ENCODE peak calls at places on chromosomes 16 and 17, in ten cellular contexts. S is bronchial epithelial cell, Y is cardiac fibroblast, D is AG09319, I is brain microvascular endothelial cell, A is left ventricle myocardium inferior, B is GM06990, L is colonic mucosa, J is foreskin keratinocyte, Q is heart left ventricle. C is an unnamed sample.

GRCh38 chr17:81025065-81025751 is 9.7 kb upstream of the BAIAP2 start:
- DNase-seq in Y (no peak), D (no peak), B (no peak), J (no peak), A (no peak), S (no peak), I (no peak), L (no peak), Q (no peak), C (no peak)

GRCh38 chr17:13601776-13602551 is at the start of gene HS3ST3A1:
- DNase-seq in S (peak; percentile 10), Q (peak; percentile 44), B (no peak), A (peak; percentile 33), D (peak; percentile 82), J (no peak), L (peak; percentile 30), Y (peak; percentile 79), I (peak; percentile 66), C (no peak)

GRCh38 chr17:57259817-57260216 is 3.5 kb downstream of the MSI2 start:
- DNase-seq in B (no peak), D (no peak), I (no peak), J (no peak), S (no peak), Y (no peak), A (no peak), Q (no peak), L (no peak), C (no peak)

GRCh38 chr17:66357037-66357436 is 54.6 kb downstream of the PRKCA start:
- DNase-seq in I (no peak), A (no peak), J (no peak), D (no peak), B (no peak), S (no peak), L (no peak), Q (no peak), Y (peak; percentile 40), C (no peak)

GRCh38 chr17:27565874-27566672 is 64.9 kb upstream of the LGALS9 start:
- DNase-seq in J (no peak), S (peak; percentile 12), Q (no peak), B (no peak), Y (peak; percentile 32), I (peak; percentile 82), A (no peak), L (no peak), D (no peak), C (no peak)

GRCh38 chr16:53865492-53865863 is 161.5 kb downstream of the FTO start:
- DNase-seq in D (no peak), A (no peak), S (peak; percentile 89), Y (peak; percentile 91), L (no peak), J (peak; percentile 74), I (peak; percentile 34), Q (no peak), B (no peak), C (no peak)

GRCh38 chr17:2939714-2940351 is 123.6 kb downstream of the OR1D5 start:
- DNase-seq in D (no peak), Y (no peak), A (peak; percentile 35), Q (no peak), J (no peak), I (no peak), B (no peak), S (no peak), L (peak; percentile 67), C (no peak)

GRCh38 chr17:39962642-39963220 is at the start of gene GSDMA:
- DNase-seq in B (no peak), L (no peak), Q (no peak), D (no peak), Y (no peak), A (no peak), J (no peak), I (no peak), S (no peak), C (no peak)

GRCh38 chr16:11327277-11328171 is 17.7 kb upstream of the RMI2 start:
- DNase-seq in D (no peak), L (no peak), J (no peak), I (no peak), S (no peak), A (peak; percentile 40), B (peak; percentile 81), Y (no peak), Q (peak; percentile 53), C (no peak)

GRCh38 chr17:44862278-44862914 is 14.7 kb downstream of the HIGD1B start:
- DNase-seq in A (no peak), D (no peak), B (no peak), Y (no peak), L (no peak), S (no peak), I (no peak), J (no peak), Q (no peak), C (no peak)

GRCh38 chr17:48211011-48211410 is 103.4 kb downstream of the SNX11 start:
- DNase-seq in A (no peak), L (no peak), B (no peak), D (no peak), J (no peak), Q (no peak), I (no peak), Y (no peak), S (no peak), C (no peak)

GRCh38 chr17:48213797-48214196 is 106.2 kb downstream of the SNX11 start:
- DNase-seq in L (no peak), J (no peak), S (no peak), Q (no peak), Y (no peak), D (no peak), B (no peak), I (no peak), A (no peak), C (no peak)

GRCh38 chr17:48211787-48212186 is 104.2 kb downstream of the SNX11 start:
- DNase-seq in D (no peak), Y (no peak), I (no peak), L (no peak), S (no peak), A (no peak), Q (no peak), J (no peak), B (no peak), C (no peak)

GRCh38 chr17:48219605-48220004 is 112.0 kb downstream of the SNX11 start:
- DNase-seq in D (no peak), B (no peak), Q (no peak), Y (no peak), I (no peak), J (no peak), L (no peak), A (no peak), S (no peak), C (no peak)

GRCh38 chr17:48215583-48216139 is 108.1 kb downstream of the SNX11 start:
- DNase-seq in A (no peak), Q (no peak), Y (peak; percentile 65), B (no peak), I (peak; percentile 36), S (peak; percentile 29), D (no peak), J (peak; percentile 7), L (peak; percentile 26), C (no peak)
- TF ChIP-seq CTCF in A (peak; percentile 62), Q (peak; percentile 51), Y (peak; percentile 63), B (peak; percentile 39), I (peak; percentile 78), S (peak; percentile 64), D (peak; percentile 37), J (peak; percentile 81), L (peak; percentile 65), C (peak; percentile 38)

GRCh38 chr16:55622930-55623561 is 32.7 kb upstream of the SLC6A2 start:
- DNase-seq in A (no peak), L (no peak), Q (no peak), S (peak; percentile 31), I (no peak), D (no peak), B (no peak), J (no peak), Y (peak; percentile 5), C (peak; percentile 87)
- TF ChIP-seq CTCF in A (no peak), L (no peak), Q (no peak), S (peak; percentile 73), I (peak; percentile 32), D (peak; percentile 17), B (peak; percentile 29), J (peak; percentile 63), Y (no peak), C (no peak)

GRCh38 chr16:50371936-50372595 is 3.3 kb upstream of the BRD7 start:
- DNase-seq in I (no peak), J (no peak), S (no peak), Y (peak; percentile 27), B (no peak), L (no peak), D (no peak), Q (no peak), A (no peak), C (peak; percentile 72)
- TF ChIP-seq CTCF in I (peak; percentile 65), J (peak; percentile 44), S (peak; percentile 12), Y (peak; percentile 16), B (peak; percentile 14), L (no peak), D (peak; percentile 50), Q (peak; percentile 12), A (peak; percentile 37), C (peak; percentile 29)

GRCh38 chr17:35068249-35068648 is 4.7 kb upstream of the RFFL start:
- DNase-seq in S (no peak), I (no peak), Q (no peak), L (no peak), J (no peak), A (no peak), B (no peak), D (no peak), Y (no peak), C (no peak)

GRCh38 chr17:35069311-35069710 is 5.8 kb upstream of the RFFL start:
- DNase-seq in D (no peak), S (peak; percentile 52), B (no peak), Q (no peak), J (no peak), I (peak; percentile 35), A (no peak), L (no peak), Y (peak; percentile 88), C (no peak)

GRCh38 chr17:35065880-35066279 is 2.4 kb upstream of the RFFL start:
- DNase-seq in D (no peak), Y (no peak), I (no peak), A (no peak), B (no peak), S (no peak), J (no peak), Q (no peak), L (no peak), C (no peak)

GRCh38 chr17:35062284-35062683 is 1.2 kb downstream of the RFFL start:
- DNase-seq in Y (no peak), S (no peak), A (no peak), I (no peak), L (no peak), B (no peak), D (no peak), Q (no peak), J (no peak), C (no peak)

DNA sequence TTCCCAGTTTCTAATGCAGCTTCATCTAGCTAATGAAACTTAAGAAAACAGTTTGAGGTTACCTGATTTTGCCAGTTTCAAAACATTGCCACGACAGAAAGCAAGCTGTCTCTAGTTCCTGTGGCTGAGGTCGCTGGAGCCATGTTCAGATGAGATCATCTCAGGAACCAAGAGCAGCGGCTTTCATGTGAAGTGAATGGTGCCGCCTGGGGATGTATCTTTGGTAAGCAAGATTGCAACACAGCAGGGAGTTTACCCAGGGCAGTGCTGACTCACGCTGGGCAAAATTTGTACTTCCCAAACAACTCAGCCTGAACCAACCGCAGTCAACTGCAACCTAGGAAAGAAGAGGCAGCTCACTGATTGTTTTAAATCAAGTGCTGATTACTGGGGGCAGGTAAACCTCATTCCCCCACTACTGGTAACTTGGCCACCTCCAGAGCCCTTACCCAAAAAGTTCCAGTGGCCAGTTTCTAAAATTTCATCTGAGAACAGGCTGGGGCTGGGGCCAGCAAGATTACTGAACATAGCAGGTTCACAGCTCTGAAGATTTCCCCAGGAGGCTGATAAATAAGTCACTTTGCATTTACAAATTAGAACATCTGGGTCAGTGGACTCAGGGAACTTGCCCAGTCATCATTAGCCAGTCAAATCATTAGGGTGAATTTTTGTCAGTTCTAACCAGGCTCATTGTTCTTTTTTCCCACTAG is at the start of gene RFFL:
- DNase-seq in Q (peak; percentile 89), Y (peak; percentile 99), B (peak; percentile 84), I (peak; percentile 99), A (peak; percentile 76), L (peak; percentile 90), J (peak; percentile 96), S (peak; percentile 99), D (peak; percentile 94), C (peak; percentile 96)
- TF ChIP-seq CTCF in Q (no peak), Y (no peak), B (peak; percentile 30), I (no peak), A (peak; percentile 31), L (no peak), J (peak; percentile 58), S (no peak), D (peak; percentile 21), C (peak; percentile 21)

C was measured in esophagus muscularis mucosa.